ENCODE peak calls at places on chromosomes 2 and 18, in eight cellular contexts. One of them, this sample, is unnamed.

GRCh38 chr2:215751200-215751910 is 262.0 kb downstream of the MREG start:
- DNase-seq in hepatocyte: no peak
- DNase-seq in PC-9: no peak
- DNase-seq in HepG2: peak
- DNase-seq in neural progenitor cell: no peak
- DNase-seq in GM23338: no peak
- DNase-seq in MM.1S: no peak
- DNase-seq in GM23248: peak
- DNase-seq in this sample: peak

GRCh38 chr2:16639431-16639830 is 26.2 kb downstream of the CYRIA start:
- DNase-seq in hepatocyte: no peak
- DNase-seq in PC-9: no peak
- DNase-seq in HepG2: no peak
- DNase-seq in neural progenitor cell: peak
- DNase-seq in GM23338: no peak
- DNase-seq in MM.1S: no peak
- DNase-seq in GM23248: no peak
- DNase-seq in this sample: no peak

GRCh38 chr18:67520276-67521035 is 3.9 kb upstream of the DSEL start:
- DNase-seq in hepatocyte: no peak
- DNase-seq in PC-9: no peak
- DNase-seq in HepG2: no peak
- DNase-seq in neural progenitor cell: no peak
- DNase-seq in GM23338: no peak
- DNase-seq in MM.1S: no peak
- DNase-seq in GM23248: peak
- DNase-seq in this sample: no peak

GRCh38 chr2:104406273-104406726 is 447.6 kb upstream of the POU3F3 start:
- DNase-seq in hepatocyte: peak
- DNase-seq in PC-9: no peak
- DNase-seq in HepG2: no peak
- DNase-seq in neural progenitor cell: peak
- DNase-seq in GM23338: no peak
- DNase-seq in MM.1S: no peak
- DNase-seq in GM23248: peak
- DNase-seq in this sample: no peak

GRCh38 chr2:22855081-22855480 is 529.9 kb upstream of the KLHL29 start:
- DNase-seq in hepatocyte: no peak
- DNase-seq in PC-9: no peak
- DNase-seq in HepG2: peak
- DNase-seq in neural progenitor cell: peak
- DNase-seq in GM23338: no peak
- DNase-seq in MM.1S: no peak
- DNase-seq in GM23248: no peak
- DNase-seq in this sample: no peak

GRCh38 chr2:154403242-154403790 is 295.2 kb upstream of the KCNJ3 start:
- DNase-seq in hepatocyte: no peak
- DNase-seq in PC-9: no peak
- DNase-seq in HepG2: peak
- DNase-seq in neural progenitor cell: no peak
- DNase-seq in GM23338: no peak
- DNase-seq in MM.1S: no peak
- DNase-seq in GM23248: no peak
- DNase-seq in this sample: no peak

GRCh38 chr2:170401187-170401586 is 223.2 kb downstream of the MYO3B start:
- DNase-seq in hepatocyte: no peak
- DNase-seq in PC-9: no peak
- DNase-seq in HepG2: no peak
- DNase-seq in neural progenitor cell: no peak
- DNase-seq in GM23338: no peak
- DNase-seq in MM.1S: no peak
- DNase-seq in GM23248: no peak
- DNase-seq in this sample: no peak

GRCh38 chr2:175449616-175450015 is 268.1 kb upstream of the ATP5MC3 start:
- DNase-seq in hepatocyte: no peak
- DNase-seq in PC-9: no peak
- DNase-seq in HepG2: no peak
- DNase-seq in neural progenitor cell: no peak
- DNase-seq in GM23338: no peak
- DNase-seq in MM.1S: no peak
- DNase-seq in GM23248: no peak
- DNase-seq in this sample: no peak

GRCh38 chr18:77733292-77733903 is 483.8 kb downstream of the GALR1 start:
- DNase-seq in hepatocyte: no peak
- DNase-seq in PC-9: no peak
- DNase-seq in HepG2: no peak
- DNase-seq in neural progenitor cell: peak
- DNase-seq in GM23338: peak
- DNase-seq in MM.1S: no peak
- DNase-seq in GM23248: no peak
- DNase-seq in this sample: no peak

GRCh38 chr2:145160855-145161254 is 640.9 kb upstream of the ZEB2 start:
- DNase-seq in hepatocyte: no peak
- DNase-seq in PC-9: no peak
- DNase-seq in HepG2: no peak
- DNase-seq in neural progenitor cell: no peak
- DNase-seq in GM23338: no peak
- DNase-seq in MM.1S: no peak
- DNase-seq in GM23248: no peak
- DNase-seq in this sample: no peak

GRCh38 chr2:120330946-120331822 is 14.8 kb upstream of the INHBB start:
- DNase-seq in hepatocyte: no peak
- DNase-seq in PC-9: no peak
- DNase-seq in HepG2: no peak
- DNase-seq in neural progenitor cell: no peak
- DNase-seq in GM23338: no peak
- DNase-seq in MM.1S: peak
- DNase-seq in GM23248: no peak
- DNase-seq in this sample: no peak

GRCh38 chr18:57431512-57432080 is 3.6 kb upstream of the ONECUT2 start:
- DNase-seq in hepatocyte: no peak
- DNase-seq in PC-9: no peak
- DNase-seq in HepG2: no peak
- DNase-seq in neural progenitor cell: no peak
- DNase-seq in GM23338: no peak
- DNase-seq in MM.1S: no peak
- DNase-seq in GM23248: no peak
- DNase-seq in this sample: no peak

GRCh38 chr2:159595410-159596046 is 20.8 kb downstream of the BAZ2B start:
- DNase-seq in hepatocyte: no peak
- DNase-seq in PC-9: no peak
- DNase-seq in HepG2: no peak
- DNase-seq in neural progenitor cell: no peak
- DNase-seq in GM23338: no peak
- DNase-seq in MM.1S: no peak
- DNase-seq in GM23248: peak
- DNase-seq in this sample: peak
- H3K4me3 ChIP-seq in hepatocyte: no peak
- H3K4me3 ChIP-seq in PC-9: no peak
- H3K4me3 ChIP-seq in HepG2: no peak
- H3K4me3 ChIP-seq in neural progenitor cell: no peak
- H3K4me3 ChIP-seq in GM23338: no peak
- H3K4me3 ChIP-seq in MM.1S: no peak
- H3K4me3 ChIP-seq in GM23248: no peak
- H3K4me3 ChIP-seq in this sample: no peak

GRCh38 chr18:3402962-3403585 is 46.9 kb upstream of the TGIF1 start:
- DNase-seq in hepatocyte: peak
- DNase-seq in PC-9: no peak
- DNase-seq in HepG2: no peak
- DNase-seq in neural progenitor cell: no peak
- DNase-seq in GM23338: no peak
- DNase-seq in MM.1S: peak
- DNase-seq in GM23248: peak
- DNase-seq in this sample: no peak
- H3K4me2 ChIP-seq in hepatocyte: no peak
- H3K4me2 ChIP-seq in PC-9: no peak
- H3K4me2 ChIP-seq in HepG2: no peak
- H3K4me2 ChIP-seq in neural progenitor cell: no peak
- H3K4me2 ChIP-seq in GM23338: no peak
- H3K4me2 ChIP-seq in MM.1S: no peak
- H3K4me2 ChIP-seq in GM23248: no peak
- H3K4me2 ChIP-seq in this sample: no peak

GRCh38 chr2:72147303-72147970 is at the start of gene CYP26B1:
- DNase-seq in hepatocyte: peak
- DNase-seq in PC-9: no peak
- DNase-seq in HepG2: no peak
- DNase-seq in neural progenitor cell: peak
- DNase-seq in GM23338: peak
- DNase-seq in MM.1S: no peak
- DNase-seq in GM23248: peak
- DNase-seq in this sample: no peak
- TF ChIP-seq EZH2 in hepatocyte: peak
- TF ChIP-seq EZH2 in PC-9: no peak
- TF ChIP-seq EZH2 in HepG2: no peak
- TF ChIP-seq EZH2 in neural progenitor cell: peak
- TF ChIP-seq EZH2 in GM23338: no peak
- TF ChIP-seq EZH2 in MM.1S: no peak
- TF ChIP-seq EZH2 in GM23248: no peak
- TF ChIP-seq EZH2 in this sample: no peak

GRCh38 chr2:241665731-241666440 is 20.7 kb downstream of the DTYMK start:
- DNase-seq in hepatocyte: no peak
- DNase-seq in PC-9: no peak
- DNase-seq in HepG2: no peak
- DNase-seq in neural progenitor cell: no peak
- DNase-seq in GM23338: no peak
- DNase-seq in MM.1S: no peak
- DNase-seq in GM23248: peak
- DNase-seq in this sample: no peak
- H3K4me3 ChIP-seq in hepatocyte: no peak
- H3K4me3 ChIP-seq in PC-9: no peak
- H3K4me3 ChIP-seq in HepG2: no peak
- H3K4me3 ChIP-seq in neural progenitor cell: no peak
- H3K4me3 ChIP-seq in GM23338: no peak
- H3K4me3 ChIP-seq in MM.1S: no peak
- H3K4me3 ChIP-seq in GM23248: no peak
- H3K4me3 ChIP-seq in this sample: no peak

GRCh38 chr2:57549642-57550102 is 496.9 kb upstream of the VRK2 start:
- DNase-seq in hepatocyte: peak
- DNase-seq in PC-9: no peak
- DNase-seq in HepG2: no peak
- DNase-seq in neural progenitor cell: peak
- DNase-seq in GM23338: peak
- DNase-seq in MM.1S: peak
- DNase-seq in GM23248: peak
- DNase-seq in this sample: peak
- H3K4me2 ChIP-seq in hepatocyte: no peak
- H3K4me2 ChIP-seq in PC-9: no peak
- H3K4me2 ChIP-seq in HepG2: no peak
- H3K4me2 ChIP-seq in neural progenitor cell: no peak
- H3K4me2 ChIP-seq in GM23338: no peak
- H3K4me2 ChIP-seq in MM.1S: peak
- H3K4me2 ChIP-seq in GM23248: no peak
- H3K4me2 ChIP-seq in this sample: no peak

GRCh38 chr2:113275556-113276215 is 3.0 kb downstream of the PAX8 start:
- DNase-seq in hepatocyte: no peak
- DNase-seq in PC-9: no peak
- DNase-seq in HepG2: no peak
- DNase-seq in neural progenitor cell: peak
- DNase-seq in GM23338: peak
- DNase-seq in MM.1S: no peak
- DNase-seq in GM23248: no peak
- DNase-seq in this sample: no peak

GRCh38 chr2:113276906-113277425 is 1.8 kb downstream of the PAX8 start:
- DNase-seq in hepatocyte: no peak
- DNase-seq in PC-9: no peak
- DNase-seq in HepG2: no peak
- DNase-seq in neural progenitor cell: peak
- DNase-seq in GM23338: peak
- DNase-seq in MM.1S: no peak
- DNase-seq in GM23248: no peak
- DNase-seq in this sample: no peak

GRCh38 chr2:113277474-113278072 is 1.1 kb downstream of the PAX8 start:
- DNase-seq in hepatocyte: no peak
- DNase-seq in PC-9: no peak
- DNase-seq in HepG2: no peak
- DNase-seq in neural progenitor cell: peak
- DNase-seq in GM23338: peak
- DNase-seq in MM.1S: no peak
- DNase-seq in GM23248: peak
- DNase-seq in this sample: no peak

GRCh38 chr2:113278073-113278811 is 479 bp downstream of the PAX8 start:
- DNase-seq in hepatocyte: no peak
- DNase-seq in PC-9: no peak
- DNase-seq in HepG2: no peak
- DNase-seq in neural progenitor cell: peak
- DNase-seq in GM23338: peak
- DNase-seq in MM.1S: no peak
- DNase-seq in GM23248: no peak
- DNase-seq in this sample: no peak

GRCh38 chr2:113276216-113276905 is 2.4 kb downstream of the PAX8 start:
- DNase-seq in hepatocyte: no peak
- DNase-seq in PC-9: no peak
- DNase-seq in HepG2: no peak
- DNase-seq in neural progenitor cell: peak
- DNase-seq in GM23338: peak
- DNase-seq in MM.1S: no peak
- DNase-seq in GM23248: no peak
- DNase-seq in this sample: no peak
- TF ChIP-seq EZH2 in hepatocyte: peak
- TF ChIP-seq EZH2 in PC-9: no peak
- TF ChIP-seq EZH2 in HepG2: no peak
- TF ChIP-seq EZH2 in neural progenitor cell: peak
- TF ChIP-seq EZH2 in GM23338: peak
- TF ChIP-seq EZH2 in MM.1S: no peak
- TF ChIP-seq EZH2 in GM23248: peak
- TF ChIP-seq EZH2 in this sample: no peak

GRCh38 chr2:241777167-241777685 is 604 bp downstream of the GAL3ST2 start:
- DNase-seq in hepatocyte: no peak
- DNase-seq in PC-9: no peak
- DNase-seq in HepG2: no peak
- DNase-seq in neural progenitor cell: no peak
- DNase-seq in GM23338: no peak
- DNase-seq in MM.1S: no peak
- DNase-seq in GM23248: no peak
- DNase-seq in this sample: no peak
- H3K4me3 ChIP-seq in hepatocyte: no peak
- H3K4me3 ChIP-seq in PC-9: no peak
- H3K4me3 ChIP-seq in HepG2: no peak
- H3K4me3 ChIP-seq in neural progenitor cell: no peak
- H3K4me3 ChIP-seq in GM23338: no peak
- H3K4me3 ChIP-seq in MM.1S: no peak
- H3K4me3 ChIP-seq in GM23248: no peak
- H3K4me3 ChIP-seq in this sample: no peak

GRCh38 chr2:227623225-227623624 is 5.9 kb downstream of the SCYGR4 start:
- DNase-seq in hepatocyte: peak
- DNase-seq in PC-9: no peak
- DNase-seq in HepG2: no peak
- DNase-seq in neural progenitor cell: no peak
- DNase-seq in GM23338: no peak
- DNase-seq in MM.1S: no peak
- DNase-seq in GM23248: peak
- DNase-seq in this sample: peak
- H3K4me2 ChIP-seq in hepatocyte: no peak
- H3K4me2 ChIP-seq in PC-9: peak
- H3K4me2 ChIP-seq in HepG2: no peak
- H3K4me2 ChIP-seq in neural progenitor cell: no peak
- H3K4me2 ChIP-seq in GM23338: no peak
- H3K4me2 ChIP-seq in MM.1S: no peak
- H3K4me2 ChIP-seq in GM23248: peak
- H3K4me2 ChIP-seq in this sample: peak